ENCODE peak calls at places on chromosomes 5 and 9, in seven cellular contexts. Q, C, X, R, A, D and T are unnamed samples.

GRCh38 chr9:6567140-6567591 is 78.4 kb downstream of the GLDC start:
- DNase-seq in Q (no peak), C (no peak), X (peak), R (peak), A (no peak), D (no peak), T (peak)

GRCh38 chr5:172832383-172833315 is 1.4 kb upstream of the ERGIC1 start:
- DNase-seq in Q (no peak), C (no peak), X (no peak), R (no peak), A (no peak), D (no peak), T (no peak)

GRCh38 chr5:13831236-13831810 is 113.2 kb downstream of the DNAH5 start:
- DNase-seq in Q (no peak), C (no peak), X (no peak), R (no peak), A (no peak), D (no peak), T (no peak)

GRCh38 chr5:77935516-77936364 is 159.6 kb upstream of the TBCA start:
- DNase-seq in Q (no peak), C (peak), X (no peak), R (no peak), A (no peak), D (no peak), T (no peak)

GRCh38 chr9:114123031-114123977 is 24.2 kb upstream of the KIF12 start:
- DNase-seq in Q (no peak), C (no peak), X (no peak), R (no peak), A (peak), D (no peak), T (no peak)

GRCh38 chr5:94693043-94693822 is 74.8 kb downstream of the SLF1 start:
- DNase-seq in Q (no peak), C (no peak), X (peak), R (no peak), A (peak), D (peak), T (peak)

GRCh38 chr9:70134360-70134759 is 90.7 kb downstream of the MAMDC2 start:
- DNase-seq in Q (no peak), C (no peak), X (no peak), R (no peak), A (no peak), D (no peak), T (no peak)

GRCh38 chr5:42377496-42377895 is 45.7 kb upstream of the GHR start:
- DNase-seq in Q (no peak), C (no peak), X (no peak), R (no peak), A (no peak), D (no peak), T (no peak)

GRCh38 chr5:128984480-128984879 is 19.2 kb downstream of the SLC27A6 start:
- DNase-seq in Q (no peak), C (no peak), X (no peak), R (no peak), A (no peak), D (no peak), T (no peak)

GRCh38 chr9:81789751-81790150 is 100.4 kb upstream of the TLE1 start:
- DNase-seq in Q (no peak), C (no peak), X (no peak), R (no peak), A (no peak), D (no peak), T (no peak)

GRCh38 chr9:20884985-20885593 is 146.4 kb downstream of the HACD4 start:
- DNase-seq in Q (no peak), C (peak), X (peak), R (peak), A (peak), D (peak), T (peak)

GRCh38 chr9:121021294-121021693 is 28.8 kb downstream of the C5 start:
- DNase-seq in Q (no peak), C (no peak), X (no peak), R (no peak), A (no peak), D (no peak), T (no peak)

GRCh38 chr5:150789943-150790611 is 11.5 kb downstream of the SMIM3 start:
- DNase-seq in Q (no peak), C (peak), X (peak), R (no peak), A (no peak), D (no peak), T (no peak)

GRCh38 chr5:105475401-105475800 is 1912.8 kb upstream of the NUDT12 start:
- DNase-seq in Q (peak), C (no peak), X (no peak), R (no peak), A (no peak), D (no peak), T (no peak)

GRCh38 chr9:3716415-3716814 is 190.6 kb upstream of the RFX3 start:
- DNase-seq in Q (no peak), C (no peak), X (no peak), R (no peak), A (no peak), D (no peak), T (no peak)

GRCh38 chr5:34447424-34447823 is 208.7 kb upstream of the RAI14 start:
- DNase-seq in Q (no peak), C (no peak), X (no peak), R (no peak), A (no peak), D (no peak), T (no peak)

GRCh38 chr5:173668910-173669309 is 52.5 kb upstream of the BOD1 start:
- DNase-seq in Q (no peak), C (no peak), X (no peak), R (no peak), A (no peak), D (no peak), T (no peak)

GRCh38 chr9:128690684-128691034 is 1.6 kb downstream of the SET start:
- DNase-seq in Q (no peak), C (no peak), X (no peak), R (no peak), A (no peak), D (no peak), T (no peak)

GRCh38 chr5:54761213-54761701 is 224.1 kb downstream of the ESM1 start:
- DNase-seq in Q (no peak), C (no peak), X (no peak), R (no peak), A (no peak), D (no peak), T (no peak)

GRCh38 chr5:2920312-2920711 is 168.8 kb upstream of the IRX2 start:
- DNase-seq in Q (no peak), C (no peak), X (no peak), R (no peak), A (no peak), D (no peak), T (no peak)

GRCh38 chr9:4689687-4690104 is 10.3 kb downstream of the CDC37L1 start:
- DNase-seq in Q (no peak), C (peak), X (no peak), R (no peak), A (no peak), D (no peak), T (no peak)

GRCh38 chr9:114061292-114061691 is 16.8 kb downstream of the AMBP start:
- DNase-seq in Q (no peak), C (no peak), X (no peak), R (no peak), A (no peak), D (no peak), T (no peak)

GRCh38 chr9:127640908-127641545 is 28.9 kb downstream of the STXBP1 start:
- DNase-seq in Q (no peak), C (no peak), X (no peak), R (no peak), A (no peak), D (no peak), T (no peak)

GRCh38 chr5:125497651-125498050 is 751.2 kb upstream of the ZNF608 start:
- DNase-seq in Q (no peak), C (no peak), X (no peak), R (no peak), A (no peak), D (no peak), T (no peak)

DNA sequence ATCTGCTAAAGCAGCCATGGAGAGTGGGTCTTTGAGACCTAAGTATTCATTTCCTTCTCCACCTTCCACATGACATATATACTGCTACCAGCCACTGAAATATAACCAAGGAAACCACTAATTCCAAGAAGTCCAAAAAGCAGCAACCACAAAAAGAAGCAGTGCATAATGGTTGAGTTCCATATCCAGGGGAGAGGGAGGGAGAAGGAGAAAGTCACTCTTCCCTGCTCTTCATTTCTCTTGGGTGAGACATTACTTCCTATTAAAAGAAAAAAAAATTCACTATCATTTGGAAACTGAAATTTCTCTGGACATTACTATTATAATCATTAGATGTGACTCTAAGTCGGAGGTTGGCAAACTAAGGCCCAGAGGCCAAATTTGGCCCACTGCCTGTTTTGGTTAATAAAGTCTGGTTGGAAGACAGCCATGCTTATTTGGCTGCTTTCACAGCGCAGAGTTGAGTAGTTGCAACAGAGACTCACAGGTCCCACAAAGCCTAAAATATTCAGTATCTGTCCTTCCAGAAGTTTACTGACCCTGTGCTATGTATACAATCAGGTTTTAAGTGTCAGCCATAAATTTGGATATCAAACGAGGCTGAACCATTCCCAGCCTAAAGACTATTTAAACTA is 168.6 kb downstream of the MPDZ start:
- DNase-seq in Q (no peak), C (no peak), X (no peak), R (no peak), A (no peak), D (no peak), T (no peak)
- TF ChIP-seq SIN3A in Q (no peak), C (no peak), X (no peak), R (no peak), A (no peak), D (no peak), T (no peak)

DNA sequence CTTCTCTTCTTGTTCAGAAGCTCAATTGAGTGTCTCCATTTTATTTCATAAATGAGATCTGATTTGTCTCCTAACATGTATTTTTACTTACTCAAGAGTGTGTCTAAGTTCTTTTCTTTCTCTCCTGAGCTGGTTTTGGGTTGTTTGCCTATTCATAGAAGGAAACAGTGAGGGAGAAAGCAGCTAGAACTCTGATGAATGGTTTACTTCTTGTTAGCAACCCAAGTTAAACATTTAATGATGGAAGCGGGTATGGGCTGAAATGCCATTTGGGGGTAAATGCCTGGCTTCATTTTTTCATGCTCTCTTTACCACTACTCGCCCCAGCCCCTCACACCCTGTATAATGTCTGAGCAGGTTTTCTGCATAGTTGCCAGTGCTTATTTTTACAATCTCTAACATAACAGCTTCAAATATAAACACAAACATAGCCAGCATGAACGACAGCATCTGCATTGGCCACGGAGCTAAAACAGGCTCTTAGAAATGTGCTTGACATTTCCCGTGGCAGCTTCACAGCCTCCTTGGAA is 321.0 kb downstream of the ARHGEF28 start:
- DNase-seq in Q (no peak), C (no peak), X (no peak), R (no peak), A (no peak), D (no peak), T (no peak)
- TF ChIP-seq SIN3A in Q (no peak), C (no peak), X (no peak), R (no peak), A (no peak), D (no peak), T (no peak)

GRCh38 chr5:56350595-56351170 is 117.6 kb upstream of the ANKRD55 start:
- DNase-seq in Q (peak), C (no peak), X (peak), R (peak), A (peak), D (no peak), T (peak)
- TF ChIP-seq SIN3A in Q (no peak), C (no peak), X (no peak), R (no peak), A (no peak), D (no peak), T (no peak)

GRCh38 chr9:115373000-115373709 is 255.2 kb upstream of the TNC start:
- DNase-seq in Q (no peak), C (peak), X (peak), R (no peak), A (peak), D (no peak), T (peak)
- TF ChIP-seq SIN3A in Q (no peak), C (no peak), X (peak), R (no peak), A (no peak), D (peak), T (no peak)

GRCh38 chr5:140253985-140254384 is 48.9 kb downstream of the PFDN1 start:
- DNase-seq in Q (no peak), C (no peak), X (no peak), R (no peak), A (peak), D (no peak), T (no peak)
- TF ChIP-seq SIN3A in Q (no peak), C (no peak), X (no peak), R (no peak), A (no peak), D (no peak), T (no peak)

GRCh38 chr5:1420211-1421195 is 24.7 kb downstream of the SLC6A3 start:
- DNase-seq in Q (no peak), C (no peak), X (no peak), R (no peak), A (no peak), D (no peak), T (no peak)

GRCh38 chr5:1418921-1419280 is 26.3 kb downstream of the SLC6A3 start:
- DNase-seq in Q (no peak), C (no peak), X (no peak), R (no peak), A (no peak), D (no peak), T (no peak)

GRCh38 chr5:1418238-1418920 is 26.9 kb downstream of the SLC6A3 start:
- DNase-seq in Q (no peak), C (no peak), X (no peak), R (no peak), A (no peak), D (no peak), T (no peak)

GRCh38 chr5:1417586-1418225 is 27.5 kb downstream of the SLC6A3 start:
- DNase-seq in Q (no peak), C (no peak), X (no peak), R (no peak), A (no peak), D (no peak), T (no peak)

DNA sequence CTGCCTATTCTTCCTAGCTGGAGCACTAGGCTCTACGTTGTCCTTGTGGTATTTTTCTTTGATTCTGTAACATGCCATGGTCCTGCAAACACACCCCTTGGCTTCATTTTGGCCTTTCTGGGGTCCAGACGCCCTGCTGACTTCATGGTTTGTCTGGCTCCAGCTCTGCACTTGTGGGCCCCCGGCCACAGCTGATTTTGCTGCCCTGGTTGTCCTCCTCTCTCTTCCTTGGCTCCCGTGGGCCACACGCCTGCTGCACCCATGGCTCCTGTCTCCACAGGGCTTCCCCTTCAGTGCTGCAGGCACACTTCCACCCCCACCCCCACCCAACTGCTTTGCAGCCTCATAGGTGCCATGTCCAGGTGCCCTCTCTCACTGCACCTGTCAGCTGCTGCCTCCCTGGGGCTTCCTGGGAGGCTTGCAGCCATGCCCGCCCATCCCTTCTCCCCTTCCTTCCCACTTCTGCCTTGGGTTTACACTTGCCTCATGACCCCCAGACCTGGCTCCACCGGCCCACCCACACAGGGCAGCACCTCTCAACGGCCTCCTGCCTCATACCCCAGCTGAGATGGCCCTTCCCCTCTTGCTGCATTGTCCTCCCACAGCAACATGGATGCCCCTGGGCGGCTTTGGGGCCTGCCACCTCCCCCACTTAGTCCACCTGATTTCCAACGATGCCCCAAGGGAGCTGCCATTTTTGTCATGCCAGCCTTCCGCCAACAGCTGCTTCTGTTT is 25.6 kb downstream of the SLC6A3 start:
- DNase-seq in Q (no peak), C (no peak), X (no peak), R (no peak), A (no peak), D (no peak), T (no peak)
- TF ChIP-seq SIN3A in Q (no peak), C (no peak), X (no peak), R (no peak), A (no peak), D (no peak), T (no peak)

DNA sequence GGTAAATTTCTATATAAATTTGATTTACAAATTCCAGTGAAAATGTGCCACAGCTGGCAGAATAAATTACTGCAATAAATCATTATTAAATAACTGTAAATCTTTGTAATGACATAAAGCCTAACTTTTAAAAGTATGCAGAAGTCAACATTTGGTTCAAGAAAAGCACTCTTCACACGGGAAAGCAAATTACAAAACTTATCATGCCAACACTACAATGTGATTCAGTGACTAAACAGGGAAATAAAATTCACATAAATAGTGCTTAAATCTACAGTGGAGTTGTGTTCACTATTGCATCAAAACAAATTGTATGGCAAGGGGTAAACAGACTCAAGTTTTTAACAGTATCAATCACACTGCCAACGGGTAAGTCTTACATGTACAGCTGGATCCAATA is 117.2 kb downstream of the BNC2 start:
- DNase-seq in Q (no peak), C (no peak), X (no peak), R (no peak), A (no peak), D (no peak), T (no peak)
- TF ChIP-seq SIN3A in Q (no peak), C (no peak), X (no peak), R (no peak), A (no peak), D (no peak), T (no peak)

DNA sequence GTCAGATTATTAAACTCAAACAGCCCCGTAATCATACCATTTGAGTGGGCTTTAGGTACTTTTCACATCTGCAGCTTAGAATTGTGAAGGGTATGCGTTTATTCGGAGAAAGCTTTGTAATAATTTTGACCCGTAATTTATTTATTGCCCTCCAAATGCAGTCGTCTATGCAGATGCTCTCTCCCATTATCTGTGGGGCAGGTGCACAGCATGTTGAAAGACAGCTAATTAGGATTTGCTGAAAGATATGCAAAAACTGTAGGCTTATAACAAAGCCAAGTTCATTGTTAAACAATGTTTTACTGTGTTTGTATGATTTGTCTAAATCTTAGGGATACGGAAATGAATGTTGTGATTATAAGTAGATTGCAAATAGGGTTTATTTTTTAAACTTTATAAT is 165.1 kb downstream of the PBX3 start:
- DNase-seq in Q (no peak), C (no peak), X (no peak), R (no peak), A (no peak), D (no peak), T (no peak)
- TF ChIP-seq SIN3A in Q (no peak), C (no peak), X (no peak), R (no peak), A (no peak), D (no peak), T (no peak)

DNA sequence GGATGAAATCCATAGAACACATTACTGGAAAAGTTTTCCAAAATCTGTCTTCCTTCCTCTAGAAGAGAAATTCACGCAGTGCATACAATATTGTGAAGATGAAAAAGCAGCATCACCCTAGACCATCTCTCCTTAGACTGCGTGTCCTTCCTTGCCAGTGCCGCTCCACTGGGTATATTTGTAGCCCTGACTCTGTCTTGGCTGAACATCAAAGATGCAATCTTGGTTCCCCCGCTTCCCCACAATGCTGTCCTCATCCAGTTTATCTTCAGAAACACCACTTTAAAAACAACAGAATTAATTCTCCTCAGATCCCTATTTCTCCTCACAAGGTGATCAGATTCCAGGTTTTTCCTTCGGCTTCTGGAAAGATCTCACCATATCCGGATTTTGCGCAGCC is 53.9 kb downstream of the ROR2 start:
- DNase-seq in Q (no peak), C (no peak), X (no peak), R (no peak), A (no peak), D (peak), T (no peak)
- TF ChIP-seq SIN3A in Q (no peak), C (no peak), X (no peak), R (no peak), A (no peak), D (no peak), T (no peak)

DNA sequence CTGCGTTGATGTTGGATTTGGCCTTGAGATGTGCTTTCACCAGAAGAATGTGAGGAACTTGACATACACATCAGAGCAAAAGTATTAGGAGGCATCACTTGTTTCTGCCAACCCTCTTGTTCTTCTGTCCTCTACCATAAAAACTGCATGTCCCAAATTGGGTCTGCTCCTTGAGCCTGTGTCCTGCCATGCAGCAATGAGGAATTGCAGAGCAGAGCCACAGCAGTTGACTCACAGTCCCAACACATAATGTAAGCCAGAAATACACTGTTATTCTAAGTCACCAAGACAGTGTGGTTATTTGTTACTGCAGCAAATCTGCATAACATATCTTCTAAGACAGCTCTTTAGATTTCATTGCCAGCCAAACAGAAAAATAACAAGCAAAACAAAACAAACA is 598.2 kb downstream of the PRELID2 start:
- DNase-seq in Q (no peak), C (no peak), X (no peak), R (no peak), A (no peak), D (no peak), T (no peak)
- TF ChIP-seq SIN3A in Q (no peak), C (no peak), X (no peak), R (no peak), A (no peak), D (no peak), T (no peak)